ENCODE peak calls at places on chromosome 1, in seven cellular contexts. Q is heart left ventricle, G is A549, W is PC-3, X is body of pancreas, R is psoas muscle, T is Peyer's patch. E is an unnamed sample. For H3K4me1, the result is how much of the 10 kb centered on the place peaks cover.

GRCh38 chr1:178563099-178563820 is 50.4 kb downstream of the TEX35 start:
- DNase-seq in Q (no peak), G (no peak), W (no peak), X (no peak), R (no peak), T (no peak), E (no peak)

GRCh38 chr1:41616563-41616962 is 132.1 kb upstream of the EDN2 start:
- DNase-seq in Q (no peak), G (no peak), W (no peak), X (no peak), R (no peak), T (no peak), E (no peak)

GRCh38 chr1:181044449-181044966 is 10.7 kb downstream of the MR1 start:
- DNase-seq in Q (no peak), G (peak), W (peak), X (no peak), R (no peak), T (no peak), E (peak)

GRCh38 chr1:224528900-224529299 is 87.2 kb upstream of the CNIH3 start:
- DNase-seq in Q (no peak), G (peak), W (peak), X (peak), R (no peak), T (no peak), E (no peak)

GRCh38 chr1:156747737-156748669 is 3.5 kb downstream of the HDGF start:
- DNase-seq in Q (no peak), G (no peak), W (no peak), X (peak), R (no peak), T (no peak), E (no peak)

GRCh38 chr1:28812669-28813468 is 899 bp downstream of the OPRD1 start:
- DNase-seq in Q (no peak), G (no peak), W (no peak), X (no peak), R (no peak), T (no peak), E (no peak)

GRCh38 chr1:209647212-209647611 is 5.0 kb downstream of the LAMB3 start:
- DNase-seq in Q (no peak), G (no peak), W (no peak), X (no peak), R (no peak), T (no peak), E (no peak)

GRCh38 chr1:220791287-220791686 is 4.6 kb downstream of the MTARC1 start:
- DNase-seq in Q (no peak), G (no peak), W (no peak), X (no peak), R (no peak), T (no peak), E (no peak)

GRCh38 chr1:170402451-170403311 is 129.3 kb upstream of the GORAB start:
- DNase-seq in Q (no peak), G (no peak), W (no peak), X (no peak), R (no peak), T (no peak), E (no peak)

DNA sequence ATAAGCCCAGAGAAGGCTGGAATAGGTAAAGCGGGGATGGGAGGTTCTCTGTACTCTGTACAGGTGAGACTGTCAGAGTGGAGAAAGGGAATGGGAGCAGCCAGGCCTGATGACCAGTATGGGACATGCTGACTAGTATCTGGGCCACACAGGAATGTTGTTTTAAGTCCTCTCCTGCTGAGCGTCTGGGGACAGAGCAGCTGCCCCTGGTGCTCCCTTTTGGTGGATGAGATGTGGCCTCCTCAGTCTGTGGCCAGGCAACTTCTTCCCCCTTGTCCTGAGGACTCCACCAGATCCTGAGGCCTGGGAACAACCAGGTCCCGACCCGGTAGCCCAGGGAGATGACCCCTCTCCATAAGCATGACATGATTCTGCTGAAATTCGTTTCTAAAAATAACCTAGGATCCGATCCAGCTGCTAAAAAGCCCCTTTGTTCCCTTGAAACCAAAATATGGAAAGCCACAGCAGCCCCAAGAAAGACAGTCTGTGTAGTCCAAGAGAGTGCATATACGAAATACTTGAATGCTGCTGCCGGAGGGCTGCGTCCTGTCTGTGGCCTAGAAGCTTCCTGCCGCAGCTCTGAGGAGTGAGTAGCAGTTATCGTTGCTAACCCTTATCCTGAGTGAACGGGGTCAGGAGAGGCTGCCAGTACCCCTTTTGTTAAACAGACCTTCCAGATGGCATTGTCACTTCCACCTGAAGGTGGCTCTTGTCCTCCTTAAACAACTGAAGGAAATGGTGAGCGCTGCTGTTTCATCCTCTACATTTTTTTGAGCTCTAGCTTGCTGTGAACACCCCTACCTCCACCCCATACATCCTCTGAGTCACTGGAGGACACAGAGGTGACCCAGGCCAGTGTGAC is 47.1 kb downstream of the ATP2B4 start:
- DNase-seq in Q (peak), G (peak), W (peak), X (peak), R (no peak), T (peak), E (no peak)
- H3K4me1 ChIP-seq in Q (half or more), G (under half), W (under half), X (under half), R (under half), T (half or more), E (under half)

DNA sequence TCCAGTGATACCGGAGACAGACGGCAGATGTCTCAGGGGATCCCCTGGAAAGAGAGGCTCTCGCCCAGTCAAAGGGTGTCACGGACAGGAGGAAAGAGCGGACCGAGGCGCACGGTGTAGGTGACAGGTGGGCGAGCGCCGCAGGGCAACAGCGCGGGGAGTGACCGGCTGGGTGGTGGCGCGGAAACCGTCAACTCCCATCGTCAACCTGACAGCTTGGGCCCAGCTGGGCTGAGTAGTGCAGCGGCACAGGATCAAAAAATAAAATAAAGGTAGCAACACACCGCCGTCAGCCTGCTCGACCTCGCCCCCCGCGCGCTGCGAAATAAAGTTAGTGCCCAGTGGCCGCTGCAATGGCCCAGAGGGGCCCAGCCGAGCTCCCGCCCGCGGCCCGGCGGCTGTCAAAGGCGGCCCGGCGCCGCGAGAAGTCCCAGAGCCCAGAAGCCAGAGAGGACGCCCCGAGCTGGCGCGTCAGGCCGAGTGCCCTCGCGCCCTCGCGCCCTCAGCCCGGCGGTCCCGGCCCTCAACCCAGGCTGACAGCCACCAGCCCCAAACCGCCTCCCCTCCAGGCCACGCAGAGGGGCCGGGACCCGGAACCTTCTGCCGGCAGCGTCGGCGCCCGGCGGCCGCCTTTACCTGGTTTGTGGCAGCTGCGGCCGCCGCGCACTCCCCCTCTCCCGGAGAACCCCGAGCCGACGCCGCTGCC is at the start of gene LYST:
- DNase-seq in Q (peak), G (peak), W (peak), X (peak), R (peak), T (peak), E (peak)
- TF ChIP-seq CTCF in Q (peak), G (peak), W (peak), X (no peak), R (peak), T (peak), E (no peak)

GRCh38 chr1:31583082-31583994 is 7.0 kb downstream of the TINAGL1 start:
- DNase-seq in Q (peak), G (no peak), W (no peak), X (no peak), R (no peak), T (no peak), E (no peak)

GRCh38 chr1:31585736-31586365 is 9.5 kb downstream of the TINAGL1 start:
- DNase-seq in Q (no peak), G (no peak), W (no peak), X (no peak), R (no peak), T (peak), E (no peak)

GRCh38 chr1:31584869-31585735 is 8.8 kb downstream of the TINAGL1 start:
- DNase-seq in Q (no peak), G (no peak), W (no peak), X (no peak), R (no peak), T (peak), E (no peak)

GRCh38 chr1:31581821-31582810 is 5.8 kb downstream of the TINAGL1 start:
- DNase-seq in Q (no peak), G (no peak), W (peak), X (no peak), R (no peak), T (no peak), E (no peak)

DNA sequence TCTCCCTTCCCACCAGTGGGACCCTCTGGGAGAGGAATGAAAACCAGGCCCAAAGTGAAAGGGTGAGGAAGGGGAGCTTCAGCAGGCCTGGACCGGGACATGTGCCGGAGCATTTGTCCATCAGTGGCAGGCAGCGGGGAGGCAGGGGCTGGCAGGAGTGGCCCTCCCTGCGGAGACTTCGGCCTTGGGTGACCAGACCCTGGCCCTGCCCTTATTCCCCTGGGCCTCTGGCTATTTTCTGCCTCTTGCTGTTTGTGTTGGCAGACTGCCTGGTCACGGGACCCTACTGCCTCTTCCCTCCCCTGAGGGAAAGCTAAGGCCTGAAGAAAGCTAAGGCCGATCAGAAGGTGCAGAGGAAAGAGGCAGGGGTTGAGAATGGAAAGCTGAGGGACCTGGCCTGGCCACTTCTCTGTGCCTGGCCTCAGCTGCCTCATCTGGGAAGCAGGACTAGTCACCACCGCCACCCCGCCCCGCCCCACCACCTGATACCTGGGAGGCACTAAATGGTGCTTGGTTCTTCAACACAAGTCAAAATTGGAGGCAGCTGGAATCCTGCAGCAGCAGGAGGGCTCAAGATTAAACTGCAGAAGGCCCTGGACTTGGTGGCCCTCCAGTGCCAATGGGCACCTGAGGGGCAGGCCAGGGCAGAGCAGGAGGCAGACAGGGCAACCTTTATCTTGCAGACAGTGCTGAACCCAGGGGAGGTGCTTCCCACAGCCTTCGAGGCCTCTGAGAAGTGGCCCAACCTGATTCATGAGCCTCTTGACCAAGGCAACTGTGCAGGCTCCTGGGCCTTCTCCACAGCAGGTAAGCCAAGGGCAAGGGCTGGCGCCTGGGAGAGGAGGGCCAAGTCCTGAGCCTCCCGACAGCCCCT is 7.9 kb downstream of the TINAGL1 start:
- DNase-seq in Q (peak), G (no peak), W (peak), X (peak), R (peak), T (no peak), E (peak)
- H3K4me1 ChIP-seq in Q (half or more), G (under half), W (half or more), X (half or more), R (under half), T (half or more), E (half or more)

DNA sequence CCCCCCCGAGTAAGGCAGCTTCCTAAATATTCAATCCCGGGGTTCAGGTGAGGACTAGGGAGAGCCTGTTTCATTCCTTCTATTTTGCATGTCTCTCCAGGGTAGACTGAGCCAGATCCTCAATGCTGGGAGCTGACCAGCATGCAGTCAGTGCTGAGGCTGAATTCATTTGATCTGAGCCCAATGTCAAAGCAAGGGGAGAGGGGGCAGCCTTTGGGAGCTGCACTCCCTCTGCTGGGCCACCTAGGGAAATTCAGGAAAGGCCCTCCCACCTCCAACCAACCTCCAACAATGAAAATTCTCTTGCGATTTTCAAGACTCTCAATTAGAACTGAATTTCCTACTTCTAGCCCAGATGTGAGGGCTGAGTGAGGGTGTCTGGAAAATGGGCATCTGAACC is 371.2 kb downstream of the NPHP4 start:
- DNase-seq in Q (no peak), G (peak), W (peak), X (peak), R (no peak), T (no peak), E (no peak)
- TF ChIP-seq CTCF in Q (peak), G (peak), W (peak), X (peak), R (no peak), T (no peak), E (no peak)

DNA sequence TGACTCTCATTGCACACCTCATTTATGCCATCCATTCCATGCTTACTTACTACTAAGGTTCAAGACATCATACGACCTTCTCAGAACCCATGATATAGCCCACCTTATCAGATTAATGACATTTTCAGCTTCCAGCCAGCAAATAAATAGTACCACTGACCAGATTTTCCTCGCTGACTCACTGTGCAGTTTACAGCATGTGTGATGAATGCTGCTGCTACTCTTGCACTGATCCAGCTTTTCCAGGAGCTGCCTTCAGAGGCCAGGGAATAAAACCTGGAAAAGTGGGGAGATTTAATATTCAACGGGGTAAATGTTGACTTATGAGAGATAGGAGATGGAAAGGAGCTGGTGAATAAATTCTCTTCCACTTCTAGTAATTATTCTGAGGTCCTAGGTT is 247.1 kb downstream of the COL11A1 start:
- DNase-seq in Q (no peak), G (no peak), W (peak), X (no peak), R (no peak), T (no peak), E (no peak)
- H3K4me1 ChIP-seq in Q (under half), G (under half), W (under half), X (under half), R (under half), T (under half), E (under half)

GRCh38 chr1:236753554-236753953 is 41.5 kb upstream of the MTR start:
- DNase-seq in Q (no peak), G (peak), W (peak), X (peak), R (no peak), T (no peak), E (no peak)
- TF ChIP-seq CTCF in Q (peak), G (peak), W (peak), X (peak), R (no peak), T (no peak), E (no peak)